ENCODE peak calls at places on chromosomes 6 and 20, in eight cellular contexts. One of them, this sample, is unnamed.

GRCh38 chr6:137967689-137968467 is 100.8 kb downstream of the TNFAIP3 start:
- DNase-seq in GM23248: peak
- DNase-seq in CD8-positive, alpha-beta T cell: no peak
- DNase-seq in PC-3: no peak
- DNase-seq in cardiac fibroblast: peak
- DNase-seq in astrocyte of the spinal cord: no peak
- DNase-seq in colonic mucosa: no peak
- DNase-seq in stomach: no peak
- DNase-seq in this sample: no peak

GRCh38 chr6:12403946-12404647 is 113.9 kb downstream of the EDN1 start:
- DNase-seq in CD8-positive, alpha-beta T cell: no peak
- DNase-seq in stomach: no peak
- DNase-seq in colonic mucosa: no peak
- DNase-seq in GM23248: peak
- DNase-seq in cardiac fibroblast: peak
- DNase-seq in PC-3: no peak
- DNase-seq in astrocyte of the spinal cord: no peak
- DNase-seq in this sample: no peak

GRCh38 chr6:21079468-21080048 is 514.0 kb upstream of the SOX4 start:
- DNase-seq in stomach: no peak
- DNase-seq in colonic mucosa: no peak
- DNase-seq in GM23248: peak
- DNase-seq in cardiac fibroblast: no peak
- DNase-seq in astrocyte of the spinal cord: peak
- DNase-seq in PC-3: no peak
- DNase-seq in CD8-positive, alpha-beta T cell: no peak
- DNase-seq in this sample: no peak

GRCh38 chr20:53995949-53996348 is 74.4 kb downstream of the BCAS1 start:
- DNase-seq in stomach: no peak
- DNase-seq in GM23248: no peak
- DNase-seq in CD8-positive, alpha-beta T cell: no peak
- DNase-seq in PC-3: no peak
- DNase-seq in colonic mucosa: no peak
- DNase-seq in cardiac fibroblast: no peak
- DNase-seq in astrocyte of the spinal cord: no peak
- DNase-seq in this sample: no peak

GRCh38 chr6:85675030-85675819 is 32.5 kb upstream of the SYNCRIP start:
- DNase-seq in astrocyte of the spinal cord: peak
- DNase-seq in CD8-positive, alpha-beta T cell: no peak
- DNase-seq in cardiac fibroblast: peak
- DNase-seq in PC-3: peak
- DNase-seq in stomach: no peak
- DNase-seq in GM23248: peak
- DNase-seq in colonic mucosa: no peak
- DNase-seq in this sample: no peak

GRCh38 chr20:16475225-16475624 is 98.0 kb downstream of the KIF16B start:
- DNase-seq in cardiac fibroblast: no peak
- DNase-seq in stomach: no peak
- DNase-seq in colonic mucosa: no peak
- DNase-seq in astrocyte of the spinal cord: peak
- DNase-seq in CD8-positive, alpha-beta T cell: no peak
- DNase-seq in GM23248: peak
- DNase-seq in PC-3: peak
- DNase-seq in this sample: peak

GRCh38 chr6:135880066-135880972 is 28.8 kb downstream of the PDE7B start:
- DNase-seq in stomach: no peak
- DNase-seq in GM23248: peak
- DNase-seq in astrocyte of the spinal cord: peak
- DNase-seq in PC-3: peak
- DNase-seq in CD8-positive, alpha-beta T cell: peak
- DNase-seq in colonic mucosa: peak
- DNase-seq in cardiac fibroblast: peak
- DNase-seq in this sample: no peak

GRCh38 chr20:50815162-50815989 is 20.5 kb downstream of the BCAS4 start:
- DNase-seq in stomach: no peak
- DNase-seq in PC-3: peak
- DNase-seq in astrocyte of the spinal cord: peak
- DNase-seq in CD8-positive, alpha-beta T cell: no peak
- DNase-seq in cardiac fibroblast: peak
- DNase-seq in colonic mucosa: no peak
- DNase-seq in GM23248: peak
- DNase-seq in this sample: no peak

GRCh38 chr20:34829191-34829590 is 3.7 kb upstream of the NCOA6 start:
- DNase-seq in CD8-positive, alpha-beta T cell: no peak
- DNase-seq in GM23248: no peak
- DNase-seq in colonic mucosa: no peak
- DNase-seq in PC-3: no peak
- DNase-seq in stomach: no peak
- DNase-seq in astrocyte of the spinal cord: no peak
- DNase-seq in cardiac fibroblast: no peak
- DNase-seq in this sample: no peak

GRCh38 chr6:39983193-39983592 is 48.9 kb upstream of the MOCS1 start:
- DNase-seq in stomach: no peak
- DNase-seq in PC-3: no peak
- DNase-seq in astrocyte of the spinal cord: no peak
- DNase-seq in cardiac fibroblast: no peak
- DNase-seq in GM23248: no peak
- DNase-seq in colonic mucosa: no peak
- DNase-seq in CD8-positive, alpha-beta T cell: no peak
- DNase-seq in this sample: no peak

GRCh38 chr6:36906539-36906938 is 20.8 kb downstream of the C6orf89 start:
- DNase-seq in astrocyte of the spinal cord: no peak
- DNase-seq in PC-3: peak
- DNase-seq in CD8-positive, alpha-beta T cell: no peak
- DNase-seq in stomach: peak
- DNase-seq in colonic mucosa: no peak
- DNase-seq in GM23248: no peak
- DNase-seq in cardiac fibroblast: no peak
- DNase-seq in this sample: peak

GRCh38 chr6:131062245-131063027 is 609 bp downstream of the EPB41L2 start:
- DNase-seq in stomach: peak
- DNase-seq in astrocyte of the spinal cord: no peak
- DNase-seq in PC-3: no peak
- DNase-seq in CD8-positive, alpha-beta T cell: peak
- DNase-seq in cardiac fibroblast: peak
- DNase-seq in colonic mucosa: peak
- DNase-seq in GM23248: peak
- DNase-seq in this sample: no peak

GRCh38 chr6:53761036-53761435 is 33.8 kb upstream of the LRRC1 start:
- DNase-seq in astrocyte of the spinal cord: no peak
- DNase-seq in CD8-positive, alpha-beta T cell: no peak
- DNase-seq in stomach: no peak
- DNase-seq in colonic mucosa: no peak
- DNase-seq in GM23248: peak
- DNase-seq in cardiac fibroblast: no peak
- DNase-seq in PC-3: no peak
- DNase-seq in this sample: no peak

GRCh38 chr20:49594143-49594928 is 26.4 kb upstream of the PTGIS start:
- DNase-seq in astrocyte of the spinal cord: peak
- DNase-seq in colonic mucosa: no peak
- DNase-seq in CD8-positive, alpha-beta T cell: no peak
- DNase-seq in GM23248: peak
- DNase-seq in stomach: peak
- DNase-seq in cardiac fibroblast: peak
- DNase-seq in PC-3: peak
- DNase-seq in this sample: no peak

GRCh38 chr20:57662313-57663240 is 42.4 kb upstream of the ZBP1 start:
- DNase-seq in CD8-positive, alpha-beta T cell: no peak
- DNase-seq in PC-3: no peak
- DNase-seq in GM23248: no peak
- DNase-seq in astrocyte of the spinal cord: no peak
- DNase-seq in stomach: peak
- DNase-seq in cardiac fibroblast: no peak
- DNase-seq in colonic mucosa: peak
- DNase-seq in this sample: no peak

GRCh38 chr6:157514659-157515496 is 133.9 kb downstream of the ZDHHC14 start:
- DNase-seq in colonic mucosa: no peak
- DNase-seq in stomach: no peak
- DNase-seq in PC-3: peak
- DNase-seq in GM23248: peak
- DNase-seq in CD8-positive, alpha-beta T cell: no peak
- DNase-seq in cardiac fibroblast: peak
- DNase-seq in astrocyte of the spinal cord: peak
- DNase-seq in this sample: no peak

GRCh38 chr6:15508363-15509330 is 154.2 kb downstream of the DTNBP1 start:
- DNase-seq in cardiac fibroblast: peak
- DNase-seq in colonic mucosa: no peak
- DNase-seq in PC-3: no peak
- DNase-seq in astrocyte of the spinal cord: peak
- DNase-seq in GM23248: no peak
- DNase-seq in CD8-positive, alpha-beta T cell: no peak
- DNase-seq in stomach: no peak
- DNase-seq in this sample: no peak
- H3K4me3 ChIP-seq in cardiac fibroblast: no peak
- H3K4me3 ChIP-seq in colonic mucosa: no peak
- H3K4me3 ChIP-seq in PC-3: no peak
- H3K4me3 ChIP-seq in astrocyte of the spinal cord: no peak
- H3K4me3 ChIP-seq in GM23248: no peak
- H3K4me3 ChIP-seq in CD8-positive, alpha-beta T cell: no peak
- H3K4me3 ChIP-seq in stomach: no peak
- H3K4me3 ChIP-seq in this sample: no peak

DNA sequence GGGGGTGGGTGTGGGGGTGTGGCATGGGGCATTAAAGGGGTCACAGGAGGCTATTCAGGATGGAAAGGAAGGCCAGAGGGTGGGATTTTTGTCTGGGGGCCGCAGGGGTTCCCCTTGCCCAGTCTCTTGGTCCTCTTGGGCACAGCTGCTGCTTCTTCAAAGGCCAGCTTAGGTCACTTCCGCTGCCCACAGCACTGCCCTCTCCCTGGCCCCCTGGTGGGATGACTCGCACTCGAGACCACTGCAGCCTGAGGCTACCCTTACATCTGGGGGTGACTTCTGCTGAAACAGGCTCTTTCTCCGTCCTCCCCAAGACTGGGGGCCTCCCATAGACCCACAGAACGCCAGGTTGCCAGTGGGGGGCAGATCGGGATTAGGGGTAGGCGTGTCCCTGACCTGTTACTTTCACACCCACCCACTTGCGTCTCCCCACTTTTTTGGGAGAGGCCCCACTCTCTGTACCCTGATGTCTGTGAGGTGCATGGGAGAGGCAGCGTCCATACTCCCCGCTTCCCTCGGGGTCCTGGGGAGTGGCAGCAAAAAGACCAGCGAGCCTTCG is 1.3 kb downstream of the LKAAEAR1 start:
- DNase-seq in stomach: no peak
- DNase-seq in PC-3: no peak
- DNase-seq in colonic mucosa: no peak
- DNase-seq in cardiac fibroblast: no peak
- DNase-seq in GM23248: no peak
- DNase-seq in CD8-positive, alpha-beta T cell: no peak
- DNase-seq in astrocyte of the spinal cord: no peak
- DNase-seq in this sample: no peak
- H3K4me3 ChIP-seq in stomach: peak
- H3K4me3 ChIP-seq in PC-3: peak
- H3K4me3 ChIP-seq in colonic mucosa: peak
- H3K4me3 ChIP-seq in cardiac fibroblast: no peak
- H3K4me3 ChIP-seq in GM23248: peak
- H3K4me3 ChIP-seq in CD8-positive, alpha-beta T cell: peak
- H3K4me3 ChIP-seq in astrocyte of the spinal cord: peak
- H3K4me3 ChIP-seq in this sample: peak

GRCh38 chr6:111663692-111664564 is 58.2 kb upstream of the TRAF3IP2 start:
- DNase-seq in GM23248: peak
- DNase-seq in colonic mucosa: no peak
- DNase-seq in cardiac fibroblast: peak
- DNase-seq in CD8-positive, alpha-beta T cell: no peak
- DNase-seq in astrocyte of the spinal cord: peak
- DNase-seq in PC-3: no peak
- DNase-seq in stomach: no peak
- DNase-seq in this sample: no peak

GRCh38 chr6:111664565-111665039 is 58.9 kb upstream of the TRAF3IP2 start:
- DNase-seq in colonic mucosa: no peak
- DNase-seq in astrocyte of the spinal cord: no peak
- DNase-seq in GM23248: peak
- DNase-seq in CD8-positive, alpha-beta T cell: no peak
- DNase-seq in cardiac fibroblast: no peak
- DNase-seq in PC-3: no peak
- DNase-seq in stomach: no peak
- DNase-seq in this sample: no peak

GRCh38 chr6:111662794-111663231 is 57.1 kb upstream of the TRAF3IP2 start:
- DNase-seq in CD8-positive, alpha-beta T cell: no peak
- DNase-seq in colonic mucosa: no peak
- DNase-seq in stomach: no peak
- DNase-seq in astrocyte of the spinal cord: peak
- DNase-seq in GM23248: peak
- DNase-seq in PC-3: no peak
- DNase-seq in cardiac fibroblast: no peak
- DNase-seq in this sample: no peak

GRCh38 chr6:111662192-111662793 is 56.6 kb upstream of the TRAF3IP2 start:
- DNase-seq in stomach: no peak
- DNase-seq in colonic mucosa: no peak
- DNase-seq in GM23248: no peak
- DNase-seq in astrocyte of the spinal cord: no peak
- DNase-seq in CD8-positive, alpha-beta T cell: no peak
- DNase-seq in PC-3: peak
- DNase-seq in cardiac fibroblast: no peak
- DNase-seq in this sample: peak

DNA sequence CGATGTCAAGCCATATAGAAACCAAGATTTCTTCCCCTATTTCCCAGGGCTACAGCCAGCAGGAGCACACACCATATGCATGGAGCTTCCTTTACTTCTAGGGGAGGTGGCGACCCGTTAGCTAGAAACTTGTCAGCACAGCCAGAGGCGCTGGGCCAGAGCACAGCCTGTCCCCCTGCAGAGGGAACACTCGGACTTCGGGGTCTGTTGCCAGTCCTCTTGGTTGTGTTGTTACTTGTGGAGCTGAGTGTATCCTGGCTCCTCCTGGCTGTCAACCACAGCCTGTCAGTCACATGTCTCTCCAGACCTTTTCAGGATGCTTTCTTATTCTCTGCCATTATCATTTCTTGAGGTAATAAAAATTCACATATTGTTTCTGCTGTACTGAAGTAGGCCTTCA is 57.6 kb upstream of the TRAF3IP2 start:
- DNase-seq in stomach: no peak
- DNase-seq in GM23248: peak
- DNase-seq in PC-3: no peak
- DNase-seq in astrocyte of the spinal cord: no peak
- DNase-seq in cardiac fibroblast: no peak
- DNase-seq in colonic mucosa: no peak
- DNase-seq in CD8-positive, alpha-beta T cell: no peak
- DNase-seq in this sample: no peak
- H3K4me3 ChIP-seq in stomach: no peak
- H3K4me3 ChIP-seq in GM23248: peak
- H3K4me3 ChIP-seq in PC-3: no peak
- H3K4me3 ChIP-seq in astrocyte of the spinal cord: no peak
- H3K4me3 ChIP-seq in cardiac fibroblast: no peak
- H3K4me3 ChIP-seq in colonic mucosa: no peak
- H3K4me3 ChIP-seq in CD8-positive, alpha-beta T cell: no peak
- H3K4me3 ChIP-seq in this sample: no peak

GRCh38 chr6:127366281-127367022 is 23.0 kb upstream of the ECHDC1 start:
- DNase-seq in CD8-positive, alpha-beta T cell: no peak
- DNase-seq in PC-3: peak
- DNase-seq in astrocyte of the spinal cord: peak
- DNase-seq in stomach: no peak
- DNase-seq in cardiac fibroblast: peak
- DNase-seq in colonic mucosa: no peak
- DNase-seq in GM23248: peak
- DNase-seq in this sample: no peak

GRCh38 chr6:127367023-127367375 is 23.6 kb upstream of the ECHDC1 start:
- DNase-seq in PC-3: peak
- DNase-seq in CD8-positive, alpha-beta T cell: no peak
- DNase-seq in colonic mucosa: no peak
- DNase-seq in cardiac fibroblast: peak
- DNase-seq in astrocyte of the spinal cord: peak
- DNase-seq in stomach: no peak
- DNase-seq in GM23248: peak
- DNase-seq in this sample: no peak

GRCh38 chr6:127365874-127366273 is 22.5 kb upstream of the ECHDC1 start:
- DNase-seq in colonic mucosa: no peak
- DNase-seq in PC-3: no peak
- DNase-seq in cardiac fibroblast: no peak
- DNase-seq in astrocyte of the spinal cord: no peak
- DNase-seq in stomach: no peak
- DNase-seq in GM23248: no peak
- DNase-seq in CD8-positive, alpha-beta T cell: no peak
- DNase-seq in this sample: no peak
- H3K4me3 ChIP-seq in colonic mucosa: no peak
- H3K4me3 ChIP-seq in PC-3: no peak
- H3K4me3 ChIP-seq in cardiac fibroblast: peak
- H3K4me3 ChIP-seq in astrocyte of the spinal cord: no peak
- H3K4me3 ChIP-seq in stomach: no peak
- H3K4me3 ChIP-seq in GM23248: peak
- H3K4me3 ChIP-seq in CD8-positive, alpha-beta T cell: no peak
- H3K4me3 ChIP-seq in this sample: no peak